ENCODE peak calls at places on chromosomes 11 and 22, in ten cellular contexts. Q is substantia nigra; G is OCI-LY7; P is T-helper 1 cell; Y is astrocyte of the spinal cord; F is activated CD4-positive, CD25-positive, alpha-beta regulatory T cell treated with anti-CD3 and anti-CD28 coated beads, Interleukin-2, amount 50 U/mL, for 16 hours; S is MV-4-11; N is endodermal cell; X is T-cell; A is HEK293T. T is an unnamed sample.

GRCh38 chr11:69997352-69997751 is 80.8 kb upstream of the ANO1 start:
- DNase-seq in X (no peak), A (no peak), F (no peak), N (no peak), P (no peak), Y (no peak), S (no peak), G (no peak), Q (no peak), T (no peak)

GRCh38 chr11:102111011-102111786 is 952 bp downstream of the YAP1 start:
- DNase-seq in F (no peak), P (no peak), A (peak), Y (peak), Q (no peak), G (no peak), X (no peak), S (no peak), N (peak), T (no peak)

GRCh38 chr11:134291196-134291595 is 15.0 kb downstream of the GLB1L3 start:
- DNase-seq in S (no peak), N (no peak), P (no peak), F (no peak), A (no peak), Q (no peak), Y (no peak), G (no peak), X (no peak), T (no peak)

GRCh38 chr11:67057410-67057757 is 737 bp downstream of the RHOD start:
- DNase-seq in Q (no peak), Y (no peak), P (no peak), A (no peak), G (no peak), F (no peak), X (no peak), N (no peak), S (no peak), T (no peak)

GRCh38 chr11:102451693-102452460 is 688 bp downstream of the TMEM123 start:
- DNase-seq in F (peak), Q (peak), Y (peak), X (peak), P (peak), S (peak), A (peak), G (peak), N (peak), T (peak)

GRCh38 chr11:72225411-72225951 is 914 bp downstream of the INPPL1 start:
- DNase-seq in P (no peak), Y (no peak), N (peak), S (no peak), G (peak), X (no peak), Q (no peak), F (no peak), A (no peak), T (no peak)

GRCh38 chr11:87840786-87841185 is 334.5 kb downstream of the RAB38 start:
- DNase-seq in S (no peak), A (no peak), N (no peak), X (no peak), Q (no peak), F (no peak), G (no peak), Y (no peak), P (no peak), T (no peak)

GRCh38 chr22:50422961-50423815 is 51.6 kb downstream of the SBF1 start:
- DNase-seq in N (no peak), A (no peak), F (no peak), G (no peak), Y (no peak), P (no peak), Q (no peak), X (no peak), S (no peak), T (no peak)

GRCh38 chr11:60370252-60370810 is 8.0 kb upstream of the MS4A7 start:
- DNase-seq in X (no peak), Q (no peak), G (no peak), Y (no peak), P (no peak), N (no peak), S (no peak), A (no peak), F (no peak), T (no peak)

GRCh38 chr11:61700221-61700620 is 20.0 kb downstream of the DAGLA start:
- DNase-seq in Q (no peak), Y (peak), G (no peak), S (peak), X (no peak), N (peak), A (no peak), P (no peak), F (no peak), T (no peak)

GRCh38 chr11:65787649-65788622 is 1.1 kb downstream of the OVOL1 start:
- DNase-seq in A (no peak), S (no peak), F (no peak), P (no peak), Y (no peak), G (peak), Q (no peak), N (peak), X (no peak), T (no peak)

GRCh38 chr11:95076416-95076815 is 9.7 kb downstream of the SRSF8 start:
- DNase-seq in S (peak), X (no peak), G (no peak), A (no peak), Y (peak), F (no peak), Q (no peak), N (peak), P (no peak), T (no peak)

GRCh38 chr11:35662061-35662648 is 420 bp upstream of the TRIM44 start:
- DNase-seq in Q (peak), F (no peak), A (no peak), P (peak), Y (no peak), X (peak), S (no peak), G (no peak), N (no peak), T (no peak)

GRCh38 chr11:26649884-26650283 is 72.0 kb downstream of the SLC5A12 start:
- DNase-seq in A (peak), P (no peak), X (no peak), S (peak), F (no peak), Q (no peak), G (peak), Y (peak), N (peak), T (peak)

T was measured in NCI-H1930.